ENCODE peak calls at places on chromosome 12, in eight cellular contexts. E, K, N, W, A, O, Z and C are unnamed samples.

GRCh38 chr12:49540229-49541139 is 1.7 kb downstream of the KCNH3 start:
- DNase-seq in E (no peak), K (no peak), N (no peak), W (no peak), A (no peak), O (no peak), Z (no peak), C (peak)

GRCh38 chr12:14879222-14879933 is 6.3 kb downstream of the MGP start:
- DNase-seq in E (no peak), K (no peak), N (no peak), W (no peak), A (no peak), O (no peak), Z (no peak), C (no peak)

GRCh38 chr12:96164951-96165858 is 29.0 kb upstream of the ELK3 start:
- DNase-seq in E (no peak), K (no peak), N (no peak), W (no peak), A (no peak), O (no peak), Z (no peak), C (no peak)

GRCh38 chr12:49808686-49809368 is 19.4 kb downstream of the NCKAP5L start:
- DNase-seq in E (no peak), K (no peak), N (peak), W (no peak), A (no peak), O (no peak), Z (no peak), C (no peak)

GRCh38 chr12:132359551-132359950 is 30.2 kb upstream of the GALNT9 start:
- DNase-seq in E (no peak), K (no peak), N (no peak), W (no peak), A (no peak), O (no peak), Z (no peak), C (no peak)

GRCh38 chr12:50825372-50825838 is 17.3 kb upstream of the TMPRSS12 start:
- DNase-seq in E (no peak), K (peak), N (peak), W (no peak), A (peak), O (peak), Z (no peak), C (peak)

GRCh38 chr12:88305491-88305890 is 163.4 kb downstream of the TMTC3 start:
- DNase-seq in E (no peak), K (no peak), N (no peak), W (no peak), A (no peak), O (no peak), Z (no peak), C (no peak)

GRCh38 chr12:2335109-2335508 is 282.3 kb downstream of the CACNA1C start:
- DNase-seq in E (no peak), K (no peak), N (no peak), W (no peak), A (no peak), O (no peak), Z (no peak), C (no peak)

GRCh38 chr12:122161682-122162081 is 12.3 kb downstream of the IL31 start:
- DNase-seq in E (no peak), K (no peak), N (no peak), W (no peak), A (no peak), O (no peak), Z (no peak), C (no peak)

GRCh38 chr12:3698218-3698974 is 54.5 kb downstream of the CRACR2A start:
- DNase-seq in E (no peak), K (peak), N (peak), W (no peak), A (peak), O (no peak), Z (peak), C (peak)

GRCh38 chr12:56189918-56190694 is 823 bp upstream of the SMARCC2 start:
- DNase-seq in E (peak), K (peak), N (peak), W (peak), A (peak), O (peak), Z (peak), C (peak)

GRCh38 chr12:131222271-131223139 is 268.8 kb downstream of the ADGRD1 start:
- DNase-seq in E (no peak), K (no peak), N (no peak), W (no peak), A (no peak), O (no peak), Z (no peak), C (peak)

GRCh38 chr12:3203713-3204112 is 126.5 kb downstream of the TSPAN9 start:
- DNase-seq in E (no peak), K (no peak), N (no peak), W (no peak), A (no peak), O (no peak), Z (no peak), C (no peak)

GRCh38 chr12:68405292-68405900 is 73.2 kb upstream of the MDM1 start:
- DNase-seq in E (no peak), K (no peak), N (peak), W (no peak), A (no peak), O (no peak), Z (no peak), C (no peak)

GRCh38 chr12:60144395-60144794 is 548.6 kb downstream of the SLC16A7 start:
- DNase-seq in E (no peak), K (no peak), N (no peak), W (no peak), A (no peak), O (no peak), Z (no peak), C (no peak)

GRCh38 chr12:14238224-14238792 is 127.2 kb upstream of the ATF7IP start:
- DNase-seq in E (no peak), K (no peak), N (peak), W (no peak), A (peak), O (peak), Z (no peak), C (peak)

GRCh38 chr12:7994731-7995205 is 37.7 kb upstream of the FOXJ2 start:
- DNase-seq in E (no peak), K (peak), N (peak), W (no peak), A (peak), O (peak), Z (no peak), C (no peak)

GRCh38 chr12:131153956-131154355 is 200.2 kb downstream of the ADGRD1 start:
- DNase-seq in E (no peak), K (no peak), N (no peak), W (no peak), A (no peak), O (no peak), Z (no peak), C (no peak)

GRCh38 chr12:7638064-7638763 is 27.5 kb downstream of the APOBEC1 start:
- DNase-seq in E (no peak), K (no peak), N (no peak), W (no peak), A (no peak), O (no peak), Z (no peak), C (no peak)

GRCh38 chr12:67832155-67832554 is 157.1 kb upstream of the IFNG-AS1 start:
- DNase-seq in E (no peak), K (no peak), N (no peak), W (no peak), A (no peak), O (no peak), Z (no peak), C (no peak)

GRCh38 chr12:3431685-3432084 is 59.3 kb upstream of the PRMT8 start:
- DNase-seq in E (no peak), K (no peak), N (no peak), W (no peak), A (no peak), O (no peak), Z (no peak), C (peak)

GRCh38 chr12:33248364-33248763 is 191.3 kb downstream of the SYT10 start:
- DNase-seq in E (no peak), K (no peak), N (no peak), W (no peak), A (no peak), O (no peak), Z (no peak), C (no peak)

GRCh38 chr12:15574353-15574752 is 214.8 kb downstream of the EPS8 start:
- DNase-seq in E (no peak), K (no peak), N (no peak), W (no peak), A (no peak), O (no peak), Z (no peak), C (no peak)

GRCh38 chr12:24049101-24049500 is 99.6 kb upstream of the SOX5 start:
- DNase-seq in E (no peak), K (no peak), N (no peak), W (no peak), A (no peak), O (no peak), Z (no peak), C (no peak)

GRCh38 chr12:1071182-1071581 is 80.2 kb downstream of the ERC1 start:
- DNase-seq in E (no peak), K (no peak), N (no peak), W (no peak), A (no peak), O (no peak), Z (no peak), C (no peak)

GRCh38 chr12:91627225-91627624 is 444.6 kb upstream of the DCN start:
- DNase-seq in E (no peak), K (no peak), N (no peak), W (no peak), A (no peak), O (no peak), Z (no peak), C (no peak)

GRCh38 chr12:48998497-48999353 is 450 bp downstream of the DDN start:
- DNase-seq in E (no peak), K (no peak), N (peak), W (no peak), A (peak), O (peak), Z (no peak), C (peak)

GRCh38 chr12:100913872-100914600 is 119.5 kb downstream of the ANO4 start:
- DNase-seq in E (no peak), K (no peak), N (peak), W (no peak), A (no peak), O (no peak), Z (no peak), C (no peak)

GRCh38 chr12:102435827-102436436 is 44.4 kb downstream of the IGF1 start:
- DNase-seq in E (no peak), K (no peak), N (no peak), W (no peak), A (no peak), O (no peak), Z (no peak), C (peak)

GRCh38 chr12:45310627-45310968 is 94.7 kb downstream of the ANO6 start:
- DNase-seq in E (no peak), K (no peak), N (no peak), W (no peak), A (no peak), O (no peak), Z (no peak), C (no peak)

GRCh38 chr12:102169922-102170698 is 27.5 kb downstream of the PMCH start:
- DNase-seq in E (no peak), K (no peak), N (peak), W (no peak), A (peak), O (peak), Z (peak), C (peak)

GRCh38 chr12:105226219-105226618 is 9.8 kb downstream of the APPL2 start:
- DNase-seq in E (no peak), K (no peak), N (peak), W (peak), A (no peak), O (no peak), Z (no peak), C (no peak)

GRCh38 chr12:124013073-124013472 is 40.1 kb downstream of the ZNF664 start:
- DNase-seq in E (no peak), K (no peak), N (no peak), W (no peak), A (no peak), O (no peak), Z (no peak), C (no peak)